ENCODE peak calls at places on chromosomes 4 and X, in seven cellular contexts. N is mesendoderm, C is mesenchymal stem cell, W is H9, L is IMR-90, M is H1, P is neuronal stem cell. D is an unnamed sample.

GRCh38 chrX:138710866-138711331 is 618 bp downstream of the FGF13 start:
- DNase-seq in N (peak), C (no peak), W (peak), L (no peak), M (peak), P (peak), D (no peak)

GRCh38 chrX:71909956-71910355 is 689 bp upstream of the NHSL2 start:
- DNase-seq in N (peak), C (peak), W (peak), L (no peak), M (peak), P (peak), D (no peak)

GRCh38 chr4:153170407-153170806 is 33.8 kb upstream of the TRIM2 start:
- DNase-seq in N (no peak), C (no peak), W (no peak), L (no peak), M (no peak), P (no peak), D (no peak)

GRCh38 chrX:102976793-102977495 is 39.9 kb downstream of the RAB40AL start:
- DNase-seq in N (no peak), C (no peak), W (no peak), L (peak), M (no peak), P (no peak), D (no peak)

GRCh38 chr4:147840846-147841732 is 109.2 kb downstream of the ARHGAP10 start:
- DNase-seq in N (no peak), C (no peak), W (no peak), L (no peak), M (no peak), P (no peak), D (no peak)

GRCh38 chr4:42555828-42556227 is 101.1 kb downstream of the ATP8A1 start:
- DNase-seq in N (no peak), C (no peak), W (no peak), L (no peak), M (no peak), P (no peak), D (no peak)

GRCh38 chr4:123430031-123430430 is 33.4 kb downstream of the SPRY1 start:
- DNase-seq in N (no peak), C (no peak), W (no peak), L (no peak), M (no peak), P (no peak), D (no peak)

GRCh38 chrX:1433646-1434357 is 18.9 kb downstream of the ASMTL start:
- DNase-seq in N (no peak), C (no peak), W (no peak), L (no peak), M (no peak), P (no peak), D (no peak)

GRCh38 chr4:19944806-19945205 is 306.9 kb upstream of the SLIT2 start:
- DNase-seq in N (peak), C (no peak), W (no peak), L (no peak), M (no peak), P (peak), D (no peak)

GRCh38 chr4:108804648-108805273 is 41.9 kb upstream of the ETNPPL start:
- DNase-seq in N (no peak), C (no peak), W (no peak), L (no peak), M (no peak), P (no peak), D (no peak)

GRCh38 chr4:6422866-6423265 is 49.5 kb downstream of the PPP2R2C start:
- DNase-seq in N (no peak), C (no peak), W (no peak), L (no peak), M (no peak), P (no peak), D (no peak)
- H4K8ac ChIP-seq in N (no peak), C (no peak), W (no peak), L (no peak), M (no peak), P (no peak), D (no peak)

GRCh38 chr4:39426728-39427127 is 20.0 kb downstream of the KLB start:
- DNase-seq in N (no peak), C (no peak), W (no peak), L (no peak), M (no peak), P (no peak), D (no peak)

GRCh38 chr4:39422247-39422646 is 15.5 kb downstream of the KLB start:
- DNase-seq in N (no peak), C (no peak), W (no peak), L (no peak), M (no peak), P (no peak), D (no peak)

GRCh38 chr4:39429476-39430310 is 23.0 kb downstream of the KLB start:
- DNase-seq in N (no peak), C (no peak), W (no peak), L (no peak), M (no peak), P (no peak), D (peak)

DNA sequence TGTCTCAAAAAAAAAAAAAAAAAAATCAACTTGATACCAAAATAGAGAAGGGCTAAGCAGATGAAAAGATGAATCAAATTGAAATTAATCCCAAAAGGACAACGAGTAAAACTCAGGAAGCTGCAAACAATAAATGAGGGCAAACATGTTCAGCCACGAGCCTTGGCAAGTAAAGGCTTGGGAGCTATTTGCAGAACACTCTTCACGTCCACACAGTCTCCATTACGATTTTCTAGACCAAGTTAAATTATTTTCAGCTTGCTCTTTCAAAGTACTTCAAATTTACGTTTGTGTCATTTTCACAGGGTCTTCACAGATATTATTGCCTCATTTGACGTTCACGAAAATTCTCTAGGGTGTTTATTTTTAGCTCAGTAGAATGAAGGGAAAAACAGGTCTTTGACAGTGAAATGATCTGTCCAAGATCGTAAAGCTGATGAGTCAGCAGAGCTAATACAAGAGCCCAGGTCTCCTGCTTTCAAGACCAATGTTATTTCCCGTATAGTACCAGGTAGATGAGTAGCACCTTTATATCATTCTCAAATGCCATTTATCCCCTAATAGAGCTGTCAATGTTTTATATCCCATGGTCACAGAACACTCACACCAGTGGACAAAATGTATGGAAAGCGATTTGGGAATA is 20.9 kb downstream of the KLB start:
- DNase-seq in N (no peak), C (no peak), W (no peak), L (no peak), M (no peak), P (no peak), D (no peak)
- H4K8ac ChIP-seq in N (no peak), C (no peak), W (no peak), L (no peak), M (no peak), P (no peak), D (no peak)

DNA sequence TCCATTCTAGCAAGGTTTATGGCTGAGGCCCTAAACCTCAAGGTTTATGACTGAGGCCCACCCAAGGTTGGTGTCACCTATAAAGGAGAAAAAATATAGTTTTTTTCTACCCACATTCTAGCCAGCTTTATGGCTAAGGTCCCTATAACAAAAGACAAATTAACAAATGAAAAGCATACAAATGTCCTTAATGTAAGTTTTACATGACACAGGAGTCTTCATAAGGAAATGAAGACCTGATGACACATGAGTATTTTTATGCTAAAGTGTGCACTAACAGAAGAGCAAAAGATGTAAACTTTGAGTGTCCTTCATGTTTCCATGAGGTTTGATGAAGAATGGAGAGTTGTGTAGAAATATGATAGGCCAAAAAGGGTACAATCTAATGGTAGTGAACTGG is 114.7 kb upstream of the INTU start:
- DNase-seq in N (no peak), C (no peak), W (no peak), L (no peak), M (no peak), P (no peak), D (no peak)
- H4K8ac ChIP-seq in N (no peak), C (no peak), W (no peak), L (no peak), M (no peak), P (no peak), D (no peak)

DNA sequence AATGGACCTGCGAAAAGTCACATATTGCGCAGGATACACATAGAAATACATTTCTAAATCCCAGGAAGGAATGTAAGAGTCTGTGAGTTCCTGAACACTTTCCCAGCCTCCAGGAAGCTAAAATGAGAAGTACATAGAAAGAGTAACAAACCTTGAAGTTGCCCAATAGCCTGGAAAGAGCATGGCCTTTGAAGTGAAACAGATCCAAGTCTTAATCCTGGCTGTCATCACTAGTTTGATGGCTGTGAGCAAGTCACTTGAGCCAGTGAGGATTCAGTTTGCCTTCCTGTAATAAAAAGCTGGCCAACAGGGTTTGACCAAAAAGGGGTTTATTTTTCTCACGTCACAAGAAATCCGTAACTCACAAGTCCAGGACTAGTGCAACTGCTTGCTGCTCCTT is 69.8 kb downstream of the ARHGEF38 start:
- DNase-seq in N (no peak), C (peak), W (no peak), L (no peak), M (no peak), P (no peak), D (no peak)
- H4K8ac ChIP-seq in N (no peak), C (no peak), W (no peak), L (no peak), M (no peak), P (no peak), D (no peak)

GRCh38 chr4:2733844-2734574 is 22.1 kb downstream of the TNIP2 start:
- DNase-seq in N (no peak), C (no peak), W (no peak), L (no peak), M (no peak), P (no peak), D (no peak)
- H4K8ac ChIP-seq in N (no peak), C (peak), W (no peak), L (no peak), M (no peak), P (no peak), D (no peak)

GRCh38 chrX:118764122-118764521 is 36.7 kb downstream of the IL13RA1 start:
- DNase-seq in N (no peak), C (no peak), W (no peak), L (no peak), M (no peak), P (no peak), D (no peak)
- H4K8ac ChIP-seq in N (no peak), C (no peak), W (no peak), L (no peak), M (no peak), P (no peak), D (no peak)

GRCh38 chrX:44874481-44875184 is 1.6 kb downstream of the KDM6A start:
- DNase-seq in N (peak), C (peak), W (no peak), L (peak), M (no peak), P (no peak), D (no peak)

GRCh38 chrX:44872319-44872816 is 620 bp upstream of the KDM6A start:
- DNase-seq in N (no peak), C (peak), W (no peak), L (peak), M (no peak), P (no peak), D (no peak)

GRCh38 chrX:44873415-44874270 is 655 bp downstream of the KDM6A start:
- DNase-seq in N (peak), C (peak), W (no peak), L (peak), M (peak), P (no peak), D (peak)

GRCh38 chrX:44871114-44871645 is 1.8 kb upstream of the KDM6A start:
- DNase-seq in N (peak), C (peak), W (no peak), L (no peak), M (no peak), P (no peak), D (no peak)

GRCh38 chrX:44872817-44873414 is at the start of gene KDM6A:
- DNase-seq in N (peak), C (peak), W (peak), L (peak), M (peak), P (peak), D (peak)
- H4K8ac ChIP-seq in N (no peak), C (peak), W (no peak), L (peak), M (peak), P (no peak), D (peak)

GRCh38 chr4:189185810-189186432 is 754.8 kb upstream of the FRG1 start:
- DNase-seq in N (peak), C (no peak), W (peak), L (no peak), M (no peak), P (peak), D (no peak)

GRCh38 chr4:189187531-189188052 is 753.1 kb upstream of the FRG1 start:
- DNase-seq in N (no peak), C (no peak), W (no peak), L (no peak), M (no peak), P (no peak), D (no peak)
- H4K8ac ChIP-seq in N (no peak), C (no peak), W (no peak), L (no peak), M (no peak), P (no peak), D (no peak)

GRCh38 chrX:96715412-96715940 is 30.8 kb downstream of the DIAPH2 start:
- DNase-seq in N (no peak), C (no peak), W (no peak), L (peak), M (no peak), P (no peak), D (no peak)

GRCh38 chrX:96721398-96721797 is 36.8 kb downstream of the DIAPH2 start:
- DNase-seq in N (no peak), C (peak), W (no peak), L (peak), M (no peak), P (no peak), D (no peak)

GRCh38 chrX:96722793-96723192 is 38.2 kb downstream of the DIAPH2 start:
- DNase-seq in N (no peak), C (no peak), W (no peak), L (no peak), M (no peak), P (no peak), D (peak)

GRCh38 chrX:96719161-96719875 is 34.7 kb downstream of the DIAPH2 start:
- DNase-seq in N (no peak), C (no peak), W (no peak), L (no peak), M (no peak), P (no peak), D (no peak)
- H4K8ac ChIP-seq in N (no peak), C (no peak), W (no peak), L (no peak), M (no peak), P (no peak), D (no peak)

DNA sequence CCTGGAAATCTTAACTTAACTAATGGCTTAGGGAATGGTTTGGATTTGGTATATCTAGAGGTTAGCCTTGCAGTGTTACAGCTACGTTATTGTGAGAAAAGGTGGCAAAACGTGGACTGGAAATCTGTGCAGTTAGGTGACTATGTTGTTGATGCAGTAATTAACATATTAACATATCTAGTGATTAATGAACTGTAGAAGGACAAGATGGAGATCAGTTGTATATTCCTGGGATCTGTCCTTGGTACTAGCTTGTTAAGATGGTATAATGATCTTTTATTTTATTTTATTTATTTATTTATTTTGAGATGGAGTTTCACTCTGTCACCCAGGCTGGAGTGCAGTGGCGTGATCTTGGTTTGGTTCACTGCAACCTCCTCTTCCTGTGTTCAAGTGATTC is 36.9 kb downstream of the GPAT3 start:
- DNase-seq in N (no peak), C (no peak), W (no peak), L (no peak), M (no peak), P (no peak), D (no peak)
- H4K8ac ChIP-seq in N (no peak), C (no peak), W (no peak), L (no peak), M (no peak), P (no peak), D (no peak)

D was measured in trophoblast cell.